ENCODE peak calls at places on chromosomes 12 and 14, in four cellular contexts. I is dorsolateral prefrontal cortex, D is left lung, C is Peyer's patch. Q is an unnamed sample.
A peak's percentile ranks its signal among the peaks of the same experiment; 100 is the strongest.

GRCh38 chr14:79404874-79405273 is 806.4 kb downstream of the DIO2 start:
- DNase-seq in I (peak; percentile 44), D (no peak), C (no peak), Q (no peak)

GRCh38 chr14:23538785-23539184 is 12.8 kb downstream of the ZFHX2 start:
- DNase-seq in I (peak; percentile 76), D (no peak), C (no peak), Q (no peak)

GRCh38 chr12:106342397-106343212 is 14.9 kb upstream of the POLR3B start:
- DNase-seq in I (no peak), D (no peak), C (no peak), Q (no peak)

GRCh38 chr14:74358176-74358829 is 10.0 kb downstream of the VRTN start:
- DNase-seq in I (no peak), D (peak; percentile 74), C (no peak), Q (no peak)

GRCh38 chr14:72786377-72787350 is 107.2 kb downstream of the DPF3 start:
- DNase-seq in I (no peak), D (no peak), C (no peak), Q (no peak)

GRCh38 chr12:106223485-106224391 is 24.1 kb downstream of the CKAP4 start:
- DNase-seq in I (peak; percentile 72), D (peak; percentile 86), C (peak; percentile 73), Q (peak; percentile 73)

GRCh38 chr12:65967696-65968095 is 143.4 kb downstream of the HMGA2 start:
- DNase-seq in I (no peak), D (no peak), C (no peak), Q (no peak)

GRCh38 chr12:84741727-84742126 is 170.9 kb downstream of the SLC6A15 start:
- DNase-seq in I (no peak), D (no peak), C (no peak), Q (no peak)

GRCh38 chr12:132765366-132765765 is 3.7 kb upstream of the ANKLE2 start:
- DNase-seq in I (no peak), D (peak; percentile 35), C (no peak), Q (no peak)

GRCh38 chr14:64823305-64823985 is 56.3 kb downstream of the SPTB start:
- DNase-seq in I (peak; percentile 83), D (peak; percentile 95), C (peak; percentile 85), Q (peak; percentile 68)

GRCh38 chr14:54881761-54882401 is 20.7 kb downstream of the GCH1 start:
- DNase-seq in I (no peak), D (no peak), C (no peak), Q (peak; percentile 41)

GRCh38 chr14:21308479-21309237 is 28.8 kb downstream of the RPGRIP1 start:
- DNase-seq in I (peak; percentile 54), D (no peak), C (peak; percentile 81), Q (peak; percentile 80)

GRCh38 chr12:3271639-3272038 is 194.5 kb downstream of the TSPAN9 start:
- DNase-seq in I (no peak), D (peak; percentile 23), C (no peak), Q (no peak)

GRCh38 chr12:3273409-3273853 is 196.3 kb downstream of the TSPAN9 start:
- DNase-seq in I (no peak), D (no peak), C (no peak), Q (no peak)

GRCh38 chr12:3272958-3273357 is 195.8 kb downstream of the TSPAN9 start:
- DNase-seq in I (no peak), D (no peak), C (no peak), Q (no peak)

GRCh38 chr12:3269594-3269993 is 192.4 kb downstream of the TSPAN9 start:
- DNase-seq in I (no peak), D (peak; percentile 61), C (no peak), Q (no peak)

GRCh38 chr12:3271146-3271545 is 194.0 kb downstream of the TSPAN9 start:
- DNase-seq in I (no peak), D (no peak), C (no peak), Q (no peak)
- H3K27ac ChIP-seq in I (no peak overlapping the region), D (no peak overlapping the region), C (no peak overlapping the region), Q (no peak overlapping the region)

GRCh38 chr12:107477018-107477417 is 208.6 kb upstream of the PWP1 start:
- DNase-seq in I (no peak), D (no peak), C (no peak), Q (no peak)
- H3K27ac ChIP-seq in I (no peak overlapping the region), D (no peak overlapping the region), C (no peak overlapping the region), Q (no peak overlapping the region)

GRCh38 chr14:68974759-68975347 is 4.2 kb downstream of the ACTN1 start:
- DNase-seq in I (no peak), D (no peak), C (no peak), Q (no peak)
- H3K27ac ChIP-seq in I (peak overlapping the region; percentile 31), D (no peak overlapping the region), C (peak overlapping the region; percentile 28), Q (peak overlapping the region; percentile 87)

GRCh38 chr12:101619026-101619827 is 24.5 kb downstream of the MYBPC1 start:
- DNase-seq in I (no peak), D (no peak), C (no peak), Q (no peak)

GRCh38 chr12:101612162-101612916 is 17.6 kb downstream of the MYBPC1 start:
- DNase-seq in I (no peak), D (no peak), C (no peak), Q (no peak)

GRCh38 chr12:101620762-101621133 is 26.0 kb downstream of the MYBPC1 start:
- DNase-seq in I (no peak), D (no peak), C (no peak), Q (no peak)

GRCh38 chr12:101619868-101620761 is 25.3 kb downstream of the MYBPC1 start:
- DNase-seq in I (no peak), D (no peak), C (no peak), Q (no peak)

DNA sequence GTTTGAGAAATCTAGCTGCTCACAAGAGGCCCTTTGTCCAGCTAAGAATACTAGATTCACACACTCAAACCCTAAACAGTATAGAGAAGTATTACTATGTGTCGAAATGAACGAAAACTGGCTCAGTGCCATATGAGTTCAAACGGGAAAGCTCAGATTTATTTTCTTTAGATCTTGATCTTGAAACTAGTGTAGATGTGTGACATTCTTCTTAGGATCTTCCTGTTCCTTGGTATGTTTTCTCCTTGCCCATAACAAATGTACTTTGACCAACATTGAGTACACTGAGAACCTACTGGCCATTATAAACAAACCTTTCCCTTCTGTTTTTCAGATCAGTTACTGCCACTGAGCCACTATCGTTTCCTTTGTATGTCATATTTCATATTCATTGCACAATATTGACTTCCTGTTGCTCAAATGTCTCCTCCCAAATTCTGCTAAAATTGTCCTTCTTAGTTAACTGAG is 21.3 kb downstream of the MYBPC1 start:
- DNase-seq in I (no peak), D (no peak), C (no peak), Q (peak; percentile 11)
- H3K27ac ChIP-seq in I (peak overlapping the region; percentile 23), D (peak overlapping the region; percentile 66), C (no peak overlapping the region), Q (no peak overlapping the region)

GRCh38 chr12:32551058-32551457 is 128.0 kb upstream of the DNM1L start:
- DNase-seq in I (no peak), D (no peak), C (no peak), Q (no peak)

GRCh38 chr12:32546272-32546671 is 132.8 kb upstream of the DNM1L start:
- DNase-seq in I (no peak), D (no peak), C (no peak), Q (no peak)

GRCh38 chr12:32548691-32549412 is 130.2 kb upstream of the DNM1L start:
- DNase-seq in I (no peak), D (no peak), C (no peak), Q (no peak)

GRCh38 chr12:32545413-32545970 is 133.6 kb upstream of the DNM1L start:
- DNase-seq in I (no peak), D (no peak), C (no peak), Q (no peak)

GRCh38 chr12:32549675-32550079 is 129.4 kb upstream of the DNM1L start:
- DNase-seq in I (no peak), D (no peak), C (no peak), Q (no peak)
- H3K27ac ChIP-seq in I (peak overlapping the region; percentile 86), D (peak overlapping the region; percentile 29), C (peak overlapping the region; percentile 12), Q (no peak overlapping the region)

GRCh38 chr12:53617700-53618099 is 8.5 kb downstream of the ATF7 start:
- DNase-seq in I (no peak), D (no peak), C (no peak), Q (no peak)
- H3K27ac ChIP-seq in I (no peak overlapping the region), D (peak overlapping the region; percentile 71), C (no peak overlapping the region), Q (no peak overlapping the region)

Q was measured in naive thymus-derived CD4-positive, alpha-beta T cell.